ENCODE peak calls at places on chromosome 12, in five cellular contexts. One of them, this sample, is unnamed.

GRCh38 chr12:46366771-46367170 is 5.8 kb downstream of the SLC38A2 start:
- DNase-seq in ACHN: no peak
- DNase-seq in central memory CD4-positive, alpha-beta T cell: no peak
- DNase-seq in cardiac fibroblast: no peak
- DNase-seq in stimulated activated CD4-positive, alpha-beta T cell treated with anti-CD3 and anti-CD28 coated beads, Interleukin-15, amount 100 ng/mL, for 48 hours: no peak
- DNase-seq in this sample: no peak

GRCh38 chr12:7460375-7461259 is 16.7 kb upstream of the CD163L1 start:
- DNase-seq in stimulated activated CD4-positive, alpha-beta T cell treated with anti-CD3 and anti-CD28 coated beads, Interleukin-15, amount 100 ng/mL, for 48 hours: peak; percentile 31
- DNase-seq in ACHN: peak; percentile 55
- DNase-seq in central memory CD4-positive, alpha-beta T cell: peak; percentile 29
- DNase-seq in cardiac fibroblast: peak; percentile 69
- DNase-seq in this sample: peak; percentile 78

GRCh38 chr12:10409387-10409786 is at the start of gene KLRC4:
- DNase-seq in ACHN: no peak
- DNase-seq in central memory CD4-positive, alpha-beta T cell: no peak
- DNase-seq in stimulated activated CD4-positive, alpha-beta T cell treated with anti-CD3 and anti-CD28 coated beads, Interleukin-15, amount 100 ng/mL, for 48 hours: no peak
- DNase-seq in cardiac fibroblast: peak; percentile 60
- DNase-seq in this sample: no peak

GRCh38 chr12:27272375-27273028 is 28.4 kb downstream of the STK38L start:
- DNase-seq in stimulated activated CD4-positive, alpha-beta T cell treated with anti-CD3 and anti-CD28 coated beads, Interleukin-15, amount 100 ng/mL, for 48 hours: no peak
- DNase-seq in ACHN: no peak
- DNase-seq in cardiac fibroblast: no peak
- DNase-seq in central memory CD4-positive, alpha-beta T cell: no peak
- DNase-seq in this sample: peak; percentile 80

GRCh38 chr12:53252349-53252916 is 15.7 kb upstream of the ESPL1 start:
- DNase-seq in stimulated activated CD4-positive, alpha-beta T cell treated with anti-CD3 and anti-CD28 coated beads, Interleukin-15, amount 100 ng/mL, for 48 hours: no peak
- DNase-seq in ACHN: no peak
- DNase-seq in central memory CD4-positive, alpha-beta T cell: no peak
- DNase-seq in cardiac fibroblast: no peak
- DNase-seq in this sample: no peak

GRCh38 chr12:4296749-4297148 is 23.2 kb downstream of the CCND2 start:
- DNase-seq in ACHN: no peak
- DNase-seq in cardiac fibroblast: no peak
- DNase-seq in central memory CD4-positive, alpha-beta T cell: no peak
- DNase-seq in stimulated activated CD4-positive, alpha-beta T cell treated with anti-CD3 and anti-CD28 coated beads, Interleukin-15, amount 100 ng/mL, for 48 hours: no peak
- DNase-seq in this sample: no peak

GRCh38 chr12:72201457-72201856 is 70.7 kb upstream of the TRHDE start:
- DNase-seq in stimulated activated CD4-positive, alpha-beta T cell treated with anti-CD3 and anti-CD28 coated beads, Interleukin-15, amount 100 ng/mL, for 48 hours: no peak
- DNase-seq in ACHN: no peak
- DNase-seq in central memory CD4-positive, alpha-beta T cell: no peak
- DNase-seq in cardiac fibroblast: no peak
- DNase-seq in this sample: no peak

GRCh38 chr12:46774011-46774633 is 51.7 kb downstream of the SLC38A4 start:
- DNase-seq in cardiac fibroblast: peak; percentile 70
- DNase-seq in ACHN: no peak
- DNase-seq in central memory CD4-positive, alpha-beta T cell: no peak
- DNase-seq in stimulated activated CD4-positive, alpha-beta T cell treated with anti-CD3 and anti-CD28 coated beads, Interleukin-15, amount 100 ng/mL, for 48 hours: no peak
- DNase-seq in this sample: no peak

GRCh38 chr12:75058228-75058627 is 151.4 kb downstream of the KCNC2 start:
- DNase-seq in ACHN: peak; percentile 21
- DNase-seq in stimulated activated CD4-positive, alpha-beta T cell treated with anti-CD3 and anti-CD28 coated beads, Interleukin-15, amount 100 ng/mL, for 48 hours: no peak
- DNase-seq in central memory CD4-positive, alpha-beta T cell: no peak
- DNase-seq in cardiac fibroblast: no peak
- DNase-seq in this sample: no peak

GRCh38 chr12:114657597-114657920 is 26.4 kb downstream of the TBX3 start:
- DNase-seq in central memory CD4-positive, alpha-beta T cell: no peak
- DNase-seq in ACHN: no peak
- DNase-seq in cardiac fibroblast: no peak
- DNase-seq in stimulated activated CD4-positive, alpha-beta T cell treated with anti-CD3 and anti-CD28 coated beads, Interleukin-15, amount 100 ng/mL, for 48 hours: no peak
- DNase-seq in this sample: no peak

GRCh38 chr12:49413010-49413409 is 45.7 kb downstream of the SPATS2 start:
- DNase-seq in stimulated activated CD4-positive, alpha-beta T cell treated with anti-CD3 and anti-CD28 coated beads, Interleukin-15, amount 100 ng/mL, for 48 hours: no peak
- DNase-seq in central memory CD4-positive, alpha-beta T cell: no peak
- DNase-seq in ACHN: no peak
- DNase-seq in cardiac fibroblast: peak; percentile 47
- DNase-seq in this sample: no peak

GRCh38 chr12:11896530-11896929 is 174.2 kb upstream of the BCL2L14 start:
- DNase-seq in cardiac fibroblast: no peak
- DNase-seq in ACHN: no peak
- DNase-seq in stimulated activated CD4-positive, alpha-beta T cell treated with anti-CD3 and anti-CD28 coated beads, Interleukin-15, amount 100 ng/mL, for 48 hours: no peak
- DNase-seq in central memory CD4-positive, alpha-beta T cell: no peak
- DNase-seq in this sample: no peak

GRCh38 chr12:121748571-121749265 is 36.2 kb downstream of the TMEM120B start:
- DNase-seq in cardiac fibroblast: peak; percentile 86
- DNase-seq in central memory CD4-positive, alpha-beta T cell: peak; percentile 6
- DNase-seq in ACHN: peak; percentile 97
- DNase-seq in stimulated activated CD4-positive, alpha-beta T cell treated with anti-CD3 and anti-CD28 coated beads, Interleukin-15, amount 100 ng/mL, for 48 hours: peak; percentile 27
- DNase-seq in this sample: peak; percentile 96

GRCh38 chr12:752673-753400 is 458 bp downstream of the WNK1 start:
- DNase-seq in stimulated activated CD4-positive, alpha-beta T cell treated with anti-CD3 and anti-CD28 coated beads, Interleukin-15, amount 100 ng/mL, for 48 hours: peak; percentile 12
- DNase-seq in central memory CD4-positive, alpha-beta T cell: peak; percentile 51
- DNase-seq in ACHN: peak; percentile 72
- DNase-seq in cardiac fibroblast: peak; percentile 40
- DNase-seq in this sample: peak; percentile 69